ENCODE peak calls at places on chromosomes 11 and 22, in six cellular contexts. K is WTC11, Z is heart right ventricle, O is left ventricle myocardium inferior, L is GM23248, E is AG04450. I is an unnamed sample.

GRCh38 chr22:39574779-39575551 is 4.4 kb downstream of the CACNA1I start:
- DNase-seq in K (no peak), Z (no peak), O (no peak), L (peak; percentile 96), E (peak; percentile 57), I (no peak)

GRCh38 chr11:111387318-111387863 is 8.3 kb upstream of the POU2AF1 start:
- DNase-seq in K (no peak), Z (no peak), O (no peak), L (no peak), E (no peak), I (peak; percentile 52)

GRCh38 chr11:65489706-65490310 is 9.0 kb upstream of the MALAT1 start:
- DNase-seq in K (no peak), Z (peak; percentile 52), O (no peak), L (peak; percentile 70), E (no peak), I (peak; percentile 74)

GRCh38 chr11:2107521-2107920 is 31.7 kb downstream of the IGF2 start:
- DNase-seq in K (no peak), Z (no peak), O (no peak), L (no peak), E (no peak), I (no peak)

GRCh38 chr11:132101861-132102260 is 731.4 kb downstream of the NTM start:
- DNase-seq in K (no peak), Z (no peak), O (no peak), L (peak; percentile 39), E (no peak), I (no peak)

GRCh38 chr22:47200273-47201051 is 438.0 kb downstream of the TBC1D22A start:
- DNase-seq in K (no peak), Z (no peak), O (no peak), L (peak; percentile 14), E (no peak), I (peak; percentile 61)

GRCh38 chr22:49307071-49307830 is 520.4 kb downstream of the BRD1 start:
- DNase-seq in K (no peak), Z (no peak), O (no peak), L (no peak), E (no peak), I (peak; percentile 33)

GRCh38 chr11:65403607-65404121 is 17.2 kb downstream of the FRMD8 start:
- DNase-seq in K (no peak), Z (no peak), O (no peak), L (no peak), E (no peak), I (peak; percentile 44)

GRCh38 chr11:84870486-84870885 is 756.7 kb downstream of the DLG2 start:
- DNase-seq in K (no peak), Z (no peak), O (no peak), L (no peak), E (no peak), I (no peak)

GRCh38 chr22:48892571-48893287 is 934.9 kb downstream of the BRD1 start:
- DNase-seq in K (no peak), Z (no peak), O (no peak), L (no peak), E (no peak), I (no peak)

GRCh38 chr11:2885017-2885675 is 429 bp downstream of the CDKN1C start:
- DNase-seq in K (peak; percentile 66), Z (peak; percentile 52), O (peak; percentile 63), L (peak; percentile 62), E (no peak), I (peak; percentile 66)

GRCh38 chr11:3143136-3143880 is 21.8 kb downstream of the OSBPL5 start:
- DNase-seq in K (no peak), Z (no peak), O (no peak), L (no peak), E (no peak), I (no peak)

GRCh38 chr11:78476066-78476465 is 58.4 kb upstream of the GAB2 start:
- DNase-seq in K (no peak), Z (no peak), O (no peak), L (no peak), E (no peak), I (no peak)

GRCh38 chr22:40441761-40442364 is 71.5 kb downstream of the SGSM3 start:
- DNase-seq in K (no peak), Z (no peak), O (no peak), L (no peak), E (no peak), I (no peak)

GRCh38 chr11:17792161-17792560 is 57.6 kb downstream of the KCNC1 start:
- DNase-seq in K (no peak), Z (no peak), O (no peak), L (no peak), E (no peak), I (no peak)

GRCh38 chr11:57890521-57890920 is 128.9 kb downstream of the CTNND1 start:
- DNase-seq in K (no peak), Z (no peak), O (no peak), L (no peak), E (no peak), I (no peak)

GRCh38 chr11:18853086-18853720 is 61.6 kb upstream of the PTPN5 start:
- DNase-seq in K (peak; percentile 36), Z (no peak), O (no peak), L (peak; percentile 36), E (no peak), I (no peak)

GRCh38 chr11:100964400-100964799 is 165.2 kb downstream of the PGR start:
- DNase-seq in K (no peak), Z (no peak), O (no peak), L (peak; percentile 2), E (peak; percentile 16), I (no peak)

GRCh38 chr11:105577645-105578044 is 32.2 kb upstream of the GRIA4 start:
- DNase-seq in K (no peak), Z (no peak), O (no peak), L (no peak), E (peak; percentile 3), I (no peak)

GRCh38 chr22:32994921-32995320 is 63.3 kb downstream of the SYN3 start:
- DNase-seq in K (no peak), Z (no peak), O (no peak), L (no peak), E (no peak), I (peak; percentile 65)

GRCh38 chr11:102420547-102420946 is 32.0 kb downstream of the TMEM123 start:
- DNase-seq in K (no peak), Z (no peak), O (no peak), L (no peak), E (no peak), I (no peak)

GRCh38 chr11:19953909-19954308 is 206.4 kb downstream of the DBX1 start:
- DNase-seq in K (no peak), Z (peak; percentile 22), O (no peak), L (peak; percentile 84), E (peak; percentile 62), I (no peak)

GRCh38 chr11:94926698-94927237 is 46.6 kb downstream of the CWC15 start:
- DNase-seq in K (no peak), Z (peak; percentile 93), O (peak; percentile 87), L (peak; percentile 84), E (peak; percentile 77), I (peak; percentile 94)

I was measured in right cardiac atrium.